ENCODE peak calls at places on chromosomes 7 and 10, in four cellular contexts. V is AG09309, Z is psoas muscle, X is A549. O is an unnamed sample.

GRCh38 chr10:23375366-23375765 is 30.8 kb upstream of the C10orf67 start:
- DNase-seq in V (no peak), Z (no peak), X (no peak), O (no peak)

GRCh38 chr10:42640610-42641229 is 2.4 kb upstream of the ZNF33B start:
- DNase-seq in V (no peak), Z (no peak), X (no peak), O (no peak)

GRCh38 chr7:95569720-95570119 is 26.6 kb downstream of the PDK4 start:
- DNase-seq in V (no peak), Z (no peak), X (no peak), O (no peak)

GRCh38 chr7:112204776-112205347 is 1.3 kb downstream of the DOCK4 start:
- DNase-seq in V (no peak), Z (no peak), X (peak), O (no peak)

GRCh38 chr7:130208511-130208910 is 851 bp downstream of the SSMEM1 start:
- DNase-seq in V (no peak), Z (no peak), X (no peak), O (no peak)

GRCh38 chr7:152137476-152138025 is 112.1 kb downstream of the GALNT11 start:
- DNase-seq in V (no peak), Z (no peak), X (no peak), O (no peak)

GRCh38 chr7:126589068-126589684 is 663.6 kb downstream of the GRM8 start:
- DNase-seq in V (no peak), Z (no peak), X (no peak), O (no peak)

GRCh38 chr10:74825033-74825370 is 1.4 kb upstream of the KAT6B start:
- DNase-seq in V (no peak), Z (peak), X (peak), O (no peak)

GRCh38 chr7:35257251-35258124 is 3.6 kb upstream of the TBX20 start:
- DNase-seq in V (no peak), Z (peak), X (no peak), O (no peak)

GRCh38 chr7:128391805-128392204 is 18.0 kb downstream of the IMPDH1 start:
- DNase-seq in V (no peak), Z (no peak), X (no peak), O (no peak)

GRCh38 chr7:141663081-141663510 is 38.9 kb downstream of the DENND11 start:
- DNase-seq in V (no peak), Z (no peak), X (peak), O (no peak)

GRCh38 chr10:88582806-88583583 is at the start of gene RNLS:
- DNase-seq in V (no peak), Z (peak), X (peak), O (no peak)

GRCh38 chr7:150620061-150620460 is 12.1 kb downstream of the GIMAP6 start:
- DNase-seq in V (no peak), Z (no peak), X (no peak), O (no peak)

GRCh38 chr7:96823274-96823673 is 113.6 kb upstream of the SEM1 start:
- DNase-seq in V (no peak), Z (no peak), X (no peak), O (no peak)

GRCh38 chr7:85021090-85021704 is 165.7 kb downstream of the SEMA3D start:
- DNase-seq in V (no peak), Z (no peak), X (peak), O (no peak)

GRCh38 chr10:4820804-4821401 is 5.1 kb upstream of the AKR1E2 start:
- DNase-seq in V (no peak), Z (no peak), X (no peak), O (no peak)

GRCh38 chr7:156746891-156747290 is 106.3 kb downstream of the RNF32 start:
- DNase-seq in V (no peak), Z (no peak), X (no peak), O (no peak)

GRCh38 chr10:62153191-62153590 is 115.5 kb downstream of the RTKN2 start:
- DNase-seq in V (peak), Z (no peak), X (no peak), O (peak)

GRCh38 chr7:29281782-29282541 is 87.4 kb downstream of the CHN2 start:
- DNase-seq in V (no peak), Z (no peak), X (no peak), O (no peak)

GRCh38 chr10:137031-137430 is 1.8 kb downstream of the ZMYND11 start:
- DNase-seq in V (no peak), Z (no peak), X (peak), O (no peak)

GRCh38 chr10:5563991-5564536 is 39.3 kb downstream of the CALML3 start:
- DNase-seq in V (no peak), Z (peak), X (no peak), O (no peak)

GRCh38 chr10:52216852-52217251 is 97.2 kb upstream of the DKK1 start:
- DNase-seq in V (peak), Z (no peak), X (no peak), O (peak)

GRCh38 chr10:30775779-30776591 is 146.4 kb upstream of the LYZL2 start:
- DNase-seq in V (no peak), Z (no peak), X (no peak), O (peak)

GRCh38 chr7:102236592-102237287 is 49.9 kb upstream of the SH2B2 start:
- DNase-seq in V (no peak), Z (peak), X (peak), O (no peak)

GRCh38 chr10:111578076-111578475 is 501.2 kb downstream of the ADRA2A start:
- DNase-seq in V (no peak), Z (peak), X (no peak), O (no peak)

GRCh38 chr10:18400911-18401260 is 250.5 kb downstream of the NSUN6 start:
- DNase-seq in V (no peak), Z (no peak), X (no peak), O (no peak)

GRCh38 chr7:159030490-159031134 is 114.1 kb downstream of the VIPR2 start:
- DNase-seq in V (no peak), Z (peak), X (peak), O (no peak)

GRCh38 chr7:1678070-1678543 is 8.0 kb downstream of the ELFN1 start:
- DNase-seq in V (no peak), Z (no peak), X (no peak), O (no peak)

GRCh38 chr10:104368406-104368805 is 14.8 kb downstream of the CFAP58 start:
- DNase-seq in V (no peak), Z (no peak), X (no peak), O (no peak)

DNA sequence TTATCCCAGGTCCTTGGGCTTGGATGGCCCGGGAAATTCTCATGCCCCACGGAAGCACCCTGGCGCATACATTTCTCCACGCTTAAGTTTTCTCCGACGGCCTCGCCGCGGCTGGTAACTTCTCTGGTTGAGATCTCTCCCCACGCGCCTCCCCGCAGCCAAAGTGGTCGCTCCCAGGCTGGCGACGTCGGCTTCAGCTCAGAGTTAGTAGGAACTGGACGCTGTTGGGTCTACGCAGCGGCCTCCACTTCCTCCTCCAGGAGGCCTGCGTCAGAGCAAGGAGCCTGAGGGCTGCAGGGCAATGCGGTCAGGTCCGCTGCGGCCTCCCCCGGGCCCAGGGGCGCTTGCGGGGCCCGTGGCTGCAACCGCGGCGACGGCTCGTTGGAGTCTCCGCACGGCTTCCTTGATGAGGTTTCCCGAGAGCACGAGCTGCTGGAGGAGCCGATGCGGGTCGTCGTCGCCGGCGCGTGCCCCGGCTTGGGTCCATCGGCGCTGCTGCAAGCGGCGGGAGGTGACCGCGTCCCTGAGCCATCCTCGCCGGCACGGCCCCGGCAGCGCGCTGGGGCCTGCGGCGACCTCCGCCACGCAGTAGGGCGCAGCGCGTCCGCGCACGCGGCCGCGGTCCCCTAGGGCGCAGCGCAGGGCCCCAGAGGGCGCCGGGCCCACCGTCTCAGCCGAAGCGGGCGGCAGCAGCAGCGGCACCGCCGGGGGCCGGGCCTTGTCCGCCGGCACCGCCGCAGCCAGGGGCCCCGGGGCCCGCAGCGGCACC is 744 bp downstream of the FRAT2 start:
- DNase-seq in V (no peak), Z (peak), X (no peak), O (no peak)
- TF ChIP-seq CTCF in V (no peak), Z (no peak), X (no peak), O (peak)

DNA sequence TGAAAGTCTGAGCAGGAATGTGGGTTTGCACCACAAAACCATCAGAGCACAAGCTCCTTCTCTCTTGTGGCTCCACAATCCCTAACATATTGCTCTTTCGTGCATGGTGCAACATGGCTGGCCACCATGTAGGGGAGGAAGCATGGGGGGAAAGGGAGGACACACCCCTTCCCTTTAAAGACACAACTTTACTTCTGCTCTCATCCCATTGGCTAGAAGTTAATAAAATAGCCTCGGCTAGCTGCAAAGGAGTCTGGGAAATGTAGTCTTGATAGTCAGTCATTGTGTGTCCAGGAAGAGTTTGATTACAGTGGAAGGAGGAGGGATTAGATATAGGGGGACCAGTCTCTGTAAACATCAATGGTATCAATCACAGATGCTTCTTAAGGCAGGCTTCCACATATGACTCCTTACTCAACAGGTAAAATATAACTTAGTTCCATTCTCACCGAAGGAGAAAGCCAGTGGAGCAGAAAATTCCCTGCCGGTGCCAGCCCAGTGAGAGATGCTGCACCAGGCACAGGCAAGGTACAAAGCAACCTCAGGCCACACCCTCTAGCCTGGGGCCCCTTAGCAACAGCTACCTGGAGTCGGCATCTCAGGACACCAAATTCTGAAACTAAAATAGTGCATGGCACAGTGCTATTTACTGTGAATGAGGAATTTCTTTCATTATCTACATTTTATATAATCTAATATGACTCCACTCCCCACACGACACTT is 124.7 kb upstream of the CTBP2 start:
- DNase-seq in V (no peak), Z (no peak), X (no peak), O (no peak)
- H3K4me3 ChIP-seq in V (no peak), Z (no peak), X (no peak), O (no peak)

GRCh38 chr7:49822862-49823261 is 49.4 kb downstream of the VWC2 start:
- DNase-seq in V (no peak), Z (no peak), X (no peak), O (no peak)

GRCh38 chr7:49812534-49812933 is 39.1 kb downstream of the VWC2 start:
- DNase-seq in V (no peak), Z (no peak), X (no peak), O (no peak)

DNA sequence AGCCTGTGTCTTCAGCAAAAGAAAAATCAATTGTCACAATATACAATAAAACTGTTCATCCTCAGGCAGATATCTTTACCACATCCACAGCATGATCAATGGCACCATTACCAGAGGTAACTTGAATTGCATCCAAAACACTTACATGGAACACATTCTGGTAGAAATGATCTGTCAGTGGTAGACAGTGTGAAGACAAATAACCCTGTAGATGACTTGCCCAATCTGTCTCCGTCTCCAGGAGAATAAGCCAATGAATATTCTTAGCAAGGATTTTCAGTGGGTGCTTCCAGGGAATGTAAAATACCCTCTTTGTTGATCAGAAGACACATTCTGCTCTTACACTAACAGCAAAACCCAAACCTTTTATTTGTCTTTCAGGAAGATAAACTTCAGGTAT is 43.8 kb downstream of the VWC2 start:
- DNase-seq in V (no peak), Z (no peak), X (no peak), O (no peak)
- TF ChIP-seq CTCF in V (no peak), Z (no peak), X (no peak), O (no peak)

GRCh38 chr10:118568327-118568848 is 27.1 kb downstream of the PRLHR start:
- DNase-seq in V (peak), Z (no peak), X (peak), O (no peak)
- H3K4me3 ChIP-seq in V (no peak), Z (no peak), X (no peak), O (no peak)

GRCh38 chr7:68726386-68726785 is 871.9 kb upstream of the AUTS2 start:
- DNase-seq in V (no peak), Z (no peak), X (no peak), O (no peak)

GRCh38 chr7:68729361-68729760 is 868.9 kb upstream of the AUTS2 start:
- DNase-seq in V (no peak), Z (no peak), X (no peak), O (no peak)

GRCh38 chr7:68722044-68722443 is 876.2 kb upstream of the AUTS2 start:
- DNase-seq in V (no peak), Z (no peak), X (no peak), O (no peak)

GRCh38 chr7:68724965-68725364 is 873.3 kb upstream of the AUTS2 start:
- DNase-seq in V (no peak), Z (no peak), X (no peak), O (no peak)

GRCh38 chr7:68725843-68726242 is 872.4 kb upstream of the AUTS2 start:
- DNase-seq in V (no peak), Z (no peak), X (no peak), O (no peak)
- TF ChIP-seq CTCF in V (no peak), Z (no peak), X (peak), O (no peak)

GRCh38 chr7:47763063-47763974 is 181.4 kb upstream of the TNS3 start:
- DNase-seq in V (peak), Z (no peak), X (peak), O (peak)
- H3K4me3 ChIP-seq in V (no peak), Z (no peak), X (no peak), O (no peak)

DNA sequence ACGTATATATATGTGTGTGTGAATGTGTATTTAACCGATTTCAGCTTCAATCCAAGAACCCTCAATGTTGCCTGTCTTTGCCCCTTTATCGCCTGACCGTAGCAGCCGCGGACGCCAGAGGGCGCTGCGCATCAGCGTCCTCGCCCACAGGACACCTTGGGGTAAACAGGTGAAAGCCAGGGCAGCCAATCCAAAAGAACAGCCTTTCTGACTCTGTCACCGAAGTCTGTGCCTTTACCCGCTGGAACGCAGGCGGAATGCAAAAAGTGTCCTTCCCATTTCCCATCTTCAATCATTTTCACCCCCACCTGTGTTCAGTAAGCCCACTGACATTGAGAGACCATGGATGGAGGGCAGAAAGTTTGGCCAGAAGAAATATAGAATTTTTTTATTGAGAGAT is 3.6 kb downstream of the NXPH1 start:
- DNase-seq in V (no peak), Z (no peak), X (peak), O (no peak)
- TF ChIP-seq CTCF in V (peak), Z (peak), X (peak), O (peak)

GRCh38 chr10:29304259-29305030 is 15.6 kb downstream of the LYZL1 start:
- DNase-seq in V (peak), Z (no peak), X (peak), O (peak)

GRCh38 chr10:29302499-29302898 is 13.6 kb downstream of the LYZL1 start:
- DNase-seq in V (no peak), Z (no peak), X (no peak), O (no peak)

GRCh38 chr10:29301359-29301910 is 12.6 kb downstream of the LYZL1 start:
- DNase-seq in V (no peak), Z (no peak), X (no peak), O (no peak)

GRCh38 chr10:29306688-29307087 is 17.8 kb downstream of the LYZL1 start:
- DNase-seq in V (no peak), Z (no peak), X (no peak), O (no peak)

GRCh38 chr10:29305031-29305335 is 16.1 kb downstream of the LYZL1 start:
- DNase-seq in V (no peak), Z (no peak), X (no peak), O (no peak)
- H3K4me3 ChIP-seq in V (no peak), Z (no peak), X (no peak), O (no peak)

DNA sequence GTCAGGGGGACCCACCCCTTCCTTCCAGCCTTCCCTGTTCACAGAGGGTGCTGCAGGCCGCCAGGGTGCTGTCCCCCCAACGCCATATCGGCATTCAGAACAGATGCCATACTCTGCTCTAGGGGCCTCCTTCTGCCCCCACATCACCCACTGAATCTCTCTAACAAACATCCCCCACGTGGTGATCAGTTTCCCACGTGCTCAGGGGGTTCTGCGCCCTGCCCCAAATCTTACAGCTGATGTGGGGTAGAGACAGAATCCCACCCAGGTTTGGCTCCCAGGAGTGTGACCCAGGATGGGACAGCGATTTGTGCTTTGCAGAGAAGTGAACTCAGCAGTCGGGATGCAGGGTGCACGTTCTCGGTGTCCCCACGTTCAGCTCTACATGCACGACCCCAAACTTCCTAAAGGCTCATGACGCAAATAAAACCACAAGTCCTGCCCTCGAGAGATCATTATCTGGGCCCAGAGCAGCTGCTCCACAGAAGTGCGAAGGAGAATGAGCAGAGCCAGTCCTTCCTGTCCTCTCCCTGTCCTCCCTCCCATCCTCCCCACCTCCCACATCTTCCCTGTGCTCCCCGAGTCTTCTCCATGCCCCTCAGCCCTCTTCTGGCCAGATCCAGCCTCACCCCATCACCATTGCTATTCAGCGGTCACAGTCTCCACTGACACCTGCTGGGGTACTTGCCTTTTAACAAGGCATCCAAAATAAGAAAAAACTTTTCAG is 423.4 kb downstream of the DNAJB6 start:
- DNase-seq in V (no peak), Z (no peak), X (no peak), O (no peak)
- TF ChIP-seq CTCF in V (no peak), Z (no peak), X (no peak), O (no peak)

O was measured in BJ.